ENCODE peak calls at places on chromosomes 11 and 22, in four cellular contexts. W is HCT116, M is pancreas, R is lung. G is an unnamed sample.

GRCh38 chr11:31050061-31050790 is 319.3 kb downstream of the DCDC1 start:
- DNase-seq in W (no peak), M (no peak), R (no peak), G (no peak)

GRCh38 chr11:74771139-74771538 is 22.5 kb downstream of the RNF169 start:
- DNase-seq in W (no peak), M (no peak), R (no peak), G (no peak)

GRCh38 chr22:19350947-19351346 is 59.4 kb upstream of the CLTCL1 start:
- DNase-seq in W (no peak), M (no peak), R (no peak), G (no peak)

GRCh38 chr11:92888701-92889100 is 80.8 kb upstream of the MTNR1B start:
- DNase-seq in W (no peak), M (no peak), R (no peak), G (no peak)

GRCh38 chr11:122441702-122442092 is 213.8 kb upstream of the UBASH3B start:
- DNase-seq in W (no peak), M (no peak), R (no peak), G (no peak)

GRCh38 chr22:28402539-28402938 is 277.1 kb downstream of the TTC28 start:
- DNase-seq in W (no peak), M (no peak), R (no peak), G (no peak)

GRCh38 chr11:28146123-28146751 is 38.0 kb downstream of the METTL15 start:
- DNase-seq in W (peak; percentile 90), M (no peak), R (no peak), G (no peak)

GRCh38 chr11:93583490-93583889 is 40.3 kb upstream of the SMCO4 start:
- DNase-seq in W (no peak), M (no peak), R (no peak), G (no peak)

GRCh38 chr11:130721736-130722135 is 194.5 kb downstream of the SNX19 start:
- DNase-seq in W (no peak), M (no peak), R (no peak), G (no peak)

GRCh38 chr22:26893034-26893710 is 235.8 kb downstream of the MIAT start:
- DNase-seq in W (no peak), M (no peak), R (peak; percentile 26), G (peak; percentile 34)

GRCh38 chr22:37640591-37641250 is 1.3 kb downstream of the SH3BP1 start:
- DNase-seq in W (no peak), M (no peak), R (no peak), G (no peak)
- H3K4me3 ChIP-seq in W (peak overlapping the region; percentile 85), M (no peak overlapping the region), R (no peak overlapping the region), G (no peak overlapping the region)

DNA sequence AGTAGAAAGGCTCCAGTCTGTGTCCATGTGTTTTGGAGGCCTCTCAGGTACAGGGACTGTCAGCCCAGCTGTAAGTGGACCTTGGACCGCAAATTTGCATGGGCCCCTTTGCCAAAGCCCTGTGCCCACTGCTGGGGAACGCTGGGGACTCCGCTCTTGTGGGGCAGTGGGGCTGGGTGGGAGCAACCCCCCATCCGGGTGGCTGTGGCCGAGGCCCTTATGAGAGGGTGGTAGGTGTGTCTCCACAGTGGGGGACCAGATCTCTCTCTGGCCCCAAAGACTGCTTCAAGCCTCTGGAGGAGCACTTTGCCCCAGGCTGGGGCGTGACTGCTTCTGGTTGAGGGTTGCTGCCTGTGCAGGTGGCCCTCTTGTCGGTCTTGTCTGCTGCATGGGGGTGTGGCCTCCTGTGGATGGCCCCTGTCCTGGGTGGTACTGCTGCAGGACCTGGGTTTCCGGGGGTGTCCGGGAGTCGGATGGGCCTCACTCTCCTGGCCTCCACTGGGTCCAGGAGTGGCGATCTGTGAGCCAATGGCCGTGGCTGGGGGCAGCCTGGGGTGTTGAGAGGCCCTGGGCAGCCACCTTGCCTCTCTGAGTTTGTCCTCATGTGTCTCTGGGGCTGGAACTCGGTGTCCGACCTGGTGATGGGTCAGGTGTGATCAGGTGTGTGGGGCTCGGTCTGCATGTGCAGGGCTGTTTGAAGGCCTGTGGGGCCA is 15.9 kb downstream of the KCNQ1 start:
- DNase-seq in W (no peak), M (no peak), R (no peak), G (no peak)
- H3K4me1 ChIP-seq in W (peaks cover 27% of the 10 kb centered on the region), M (peaks cover 59% of the 10 kb centered on the region), R (peaks cover 3% of the 10 kb centered on the region), G (peaks cover 71% of the 10 kb centered on the region)

DNA sequence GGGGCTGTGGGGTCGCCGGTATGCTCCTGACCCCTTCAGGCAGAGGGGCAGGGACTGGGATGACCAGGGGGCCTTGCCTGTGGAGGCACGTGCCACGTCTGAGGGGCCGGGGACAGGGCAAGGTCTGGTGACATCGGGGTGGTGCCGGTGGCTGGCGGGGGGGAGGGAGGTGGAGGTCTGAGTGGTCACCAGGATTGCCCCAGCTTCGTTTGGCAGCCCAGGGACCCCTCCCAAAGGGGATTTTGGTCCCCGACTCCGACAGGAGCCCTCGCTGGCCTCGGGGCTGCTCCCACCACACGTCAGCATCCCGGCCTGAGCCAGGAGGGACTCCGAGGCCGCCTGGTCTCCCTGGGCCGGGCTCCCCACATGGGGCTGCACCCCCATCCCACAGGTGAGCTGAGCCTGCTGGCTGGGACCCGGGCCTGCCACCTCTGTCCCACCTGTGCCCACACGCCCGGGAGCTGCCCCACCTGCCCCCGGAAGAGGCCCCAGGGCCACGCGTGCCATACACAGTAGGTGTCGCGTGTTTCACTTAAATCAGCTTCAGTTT is 1.1 kb upstream of the MUC6 start:
- DNase-seq in W (no peak), M (no peak), R (no peak), G (no peak)
- H3K27me3 ChIP-seq in W (no peaks in the 10 kb centered on the region), M (no peaks in the 10 kb centered on the region), R (peaks cover 6% of the 10 kb centered on the region), G (no peaks in the 10 kb centered on the region)

GRCh38 chr11:111300569-111300968 is 2.2 kb downstream of the POU2AF3 start:
- DNase-seq in W (no peak), M (no peak), R (no peak), G (no peak)
- H3K4me3 ChIP-seq in W (no peak overlapping the region), M (no peak overlapping the region), R (no peak overlapping the region), G (no peak overlapping the region)

G was measured in right atrium auricular region.